ENCODE peak calls at places on chromosomes 5 and 9, in four cellular contexts. N is HepG2, X is H1, P is GM12878. D is an unnamed sample. For H3K9me3, the result is how much of the 10 kb centered on the place peaks cover.

GRCh38 chr5:138874771-138875628 is at the start of gene LRRTM2:
- DNase-seq in N (no peak), X (no peak), P (no peak), D (no peak)

GRCh38 chr9:85009251-85009650 is 339.7 kb downstream of the NTRK2 start:
- DNase-seq in N (no peak), P (peak), X (no peak), D (no peak)

GRCh38 chr9:109992293-109992692 is 212.3 kb downstream of the PALM2AKAP2 start:
- DNase-seq in N (no peak), X (no peak), P (no peak), D (no peak)

GRCh38 chr9:93288341-93288740 is 104.4 kb downstream of the WNK2 start:
- DNase-seq in N (peak), X (no peak), P (no peak), D (no peak)

GRCh38 chr5:155753943-155754581 is 572.9 kb upstream of the SGCD start:
- DNase-seq in P (no peak), N (no peak), X (no peak), D (no peak)

GRCh38 chr5:1745806-1746370 is 53.7 kb downstream of the MRPL36 start:
- DNase-seq in P (no peak), N (no peak), X (no peak), D (no peak)

GRCh38 chr9:98887918-98888510 is 55.7 kb upstream of the COL15A1 start:
- DNase-seq in X (no peak), P (no peak), N (no peak), D (no peak)

GRCh38 chr9:4739587-4740372 is 1.2 kb downstream of the AK3 start:
- DNase-seq in N (no peak), X (no peak), P (no peak), D (no peak)

GRCh38 chr5:82664711-82665110 is 386.6 kb upstream of the RPS23 start:
- DNase-seq in N (peak), P (no peak), X (no peak), D (no peak)

GRCh38 chr5:7762267-7762666 is 88.7 kb downstream of the CFAP90 start:
- DNase-seq in P (no peak), N (no peak), X (no peak), D (no peak)

GRCh38 chr9:73137286-73137899 is 14.3 kb upstream of the ANXA1 start:
- DNase-seq in P (no peak), X (no peak), N (no peak), D (no peak)

GRCh38 chr5:137497396-137498290 is 1.5 kb downstream of the SPOCK1 start:
- DNase-seq in N (no peak), P (no peak), X (no peak), D (no peak)

GRCh38 chr5:151449288-151449687 is 1.9 kb downstream of the SLC36A1 start:
- DNase-seq in X (no peak), P (no peak), N (no peak), D (no peak)

GRCh38 chr5:159094745-159095144 is 5.0 kb downstream of the EBF1 start:
- DNase-seq in X (no peak), P (no peak), N (peak), D (no peak)

GRCh38 chr5:113070901-113071300 is 94.3 kb downstream of the DCP2 start:
- DNase-seq in X (no peak), P (no peak), N (no peak), D (no peak)

GRCh38 chr5:113065626-113066025 is 89.0 kb downstream of the DCP2 start:
- DNase-seq in P (no peak), X (no peak), N (no peak), D (no peak)

GRCh38 chr5:113071401-113071800 is 94.8 kb downstream of the DCP2 start:
- DNase-seq in N (no peak), P (no peak), X (no peak), D (no peak)

GRCh38 chr5:113067635-113068344 is 91.2 kb downstream of the DCP2 start:
- DNase-seq in N (no peak), X (no peak), P (no peak), D (no peak)

GRCh38 chr5:113068559-113068958 is 92.0 kb downstream of the DCP2 start:
- DNase-seq in N (no peak), X (no peak), P (no peak), D (no peak)
- TF ChIP-seq ZNF274 in N (no peak), X (no peak), P (no peak), D (no peak)

GRCh38 chr9:102841376-102841775 is 153.8 kb upstream of the CYLC2 start:
- DNase-seq in X (no peak), P (no peak), N (peak), D (no peak)
- H3K9me3 ChIP-seq in X (under half), P (under half), N (under half), D (under half)

GRCh38 chr5:124663101-124663506 is 83.3 kb downstream of the ZNF608 start:
- DNase-seq in N (peak), P (no peak), X (no peak), D (peak)
- TF ChIP-seq SUZ12 in N (no peak), P (no peak), X (no peak), D (no peak)

GRCh38 chr5:62977641-62978040 is 399.0 kb downstream of the LRRC70 start:
- DNase-seq in X (peak), P (no peak), N (no peak), D (peak)
- TF ChIP-seq ZNF274 in X (no peak), P (no peak), N (no peak), D (no peak)

DNA sequence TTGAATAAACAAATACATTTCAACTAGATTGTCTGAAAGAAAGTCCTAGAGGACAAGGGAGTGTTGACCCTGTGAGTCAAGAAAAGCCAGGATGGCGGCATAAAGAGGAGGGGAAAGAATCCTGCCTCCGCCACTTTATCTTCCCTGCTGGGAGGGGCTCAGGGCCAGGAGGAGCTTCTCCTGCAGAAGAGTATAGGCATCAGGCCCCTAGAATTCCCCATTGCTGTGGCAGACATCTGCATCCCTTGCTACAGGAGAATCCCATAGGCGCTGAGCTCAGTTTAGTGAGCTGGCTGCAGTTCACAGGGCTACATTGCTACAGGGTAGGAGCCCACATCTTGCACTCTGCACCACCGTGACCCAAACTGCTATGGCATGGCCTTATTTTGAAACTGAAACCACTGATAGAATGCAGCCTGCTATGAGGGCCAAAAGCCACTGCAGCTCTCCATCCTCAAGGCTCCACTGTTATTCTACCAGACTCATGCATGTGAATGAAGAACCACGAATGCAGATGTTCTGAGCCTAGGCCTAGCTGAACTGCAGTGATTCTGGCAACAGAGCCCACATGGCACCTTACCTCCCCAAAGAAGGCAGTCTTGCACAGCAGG is 941.4 kb upstream of the CTNND2 start:
- DNase-seq in N (no peak), X (no peak), P (no peak), D (no peak)
- H3K9me3 ChIP-seq in N (half or more), X (under half), P (under half), D (under half)

DNA sequence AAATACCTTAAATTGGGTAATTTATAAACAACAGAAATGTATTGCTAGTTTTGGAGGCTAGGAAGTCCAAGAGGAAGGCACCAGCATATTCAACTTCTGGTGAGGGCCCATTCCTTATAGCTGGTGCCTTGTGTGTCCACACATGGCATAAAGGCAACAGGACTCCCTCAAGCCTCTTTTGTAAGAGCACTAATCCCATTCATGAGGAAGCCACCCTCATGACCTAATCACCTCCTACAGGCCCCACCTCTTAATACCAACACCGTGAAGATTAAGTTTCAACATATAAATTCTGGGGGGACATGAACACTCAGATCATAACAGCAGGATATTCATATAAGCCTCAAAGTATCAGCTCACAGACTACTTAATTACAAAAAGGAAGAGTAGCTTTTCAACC is 4.0 kb upstream of the PLAC8L1 start:
- DNase-seq in N (no peak), X (no peak), P (no peak), D (no peak)
- TF ChIP-seq SUZ12 in N (no peak), X (no peak), P (no peak), D (no peak)

D was measured in NT2/D1.